ENCODE peak calls at places on chromosome 16, in four cellular contexts. One of them, this sample, is unnamed.

GRCh38 chr16:1171001-1171400 is 18.1 kb downstream of the CACNA1H start:
- DNase-seq in PC-9: no peak
- DNase-seq in mucosa of descending colon: no peak
- DNase-seq in AG04449: no peak
- DNase-seq in this sample: no peak

GRCh38 chr16:72923757-72924156 is 124.2 kb downstream of the ZFHX3 start:
- DNase-seq in PC-9: no peak
- DNase-seq in AG04449: no peak
- DNase-seq in mucosa of descending colon: no peak
- DNase-seq in this sample: peak

GRCh38 chr16:62190426-62190825 is 154.2 kb upstream of the CDH8 start:
- DNase-seq in mucosa of descending colon: no peak
- DNase-seq in PC-9: no peak
- DNase-seq in AG04449: no peak
- DNase-seq in this sample: peak

GRCh38 chr16:22677024-22677830 is 136.7 kb upstream of the HS3ST2 start:
- DNase-seq in AG04449: no peak
- DNase-seq in PC-9: no peak
- DNase-seq in mucosa of descending colon: no peak
- DNase-seq in this sample: no peak

GRCh38 chr16:30948087-30948955 is 547 bp upstream of the ORAI3 start:
- DNase-seq in AG04449: peak
- DNase-seq in mucosa of descending colon: peak
- DNase-seq in PC-9: peak
- DNase-seq in this sample: peak

GRCh38 chr16:4381072-4381934 is 9.7 kb downstream of the VASN start:
- DNase-seq in mucosa of descending colon: no peak
- DNase-seq in PC-9: no peak
- DNase-seq in AG04449: no peak
- DNase-seq in this sample: no peak

GRCh38 chr16:66189951-66190350 is 176.5 kb upstream of the CDH5 start:
- DNase-seq in PC-9: no peak
- DNase-seq in mucosa of descending colon: no peak
- DNase-seq in AG04449: peak
- DNase-seq in this sample: peak

GRCh38 chr16:10252155-10252554 is 69.9 kb upstream of the GRIN2A start:
- DNase-seq in PC-9: no peak
- DNase-seq in AG04449: no peak
- DNase-seq in mucosa of descending colon: no peak
- DNase-seq in this sample: no peak

GRCh38 chr16:89697616-89698331 is 3.7 kb downstream of the SPATA2L start:
- DNase-seq in AG04449: no peak
- DNase-seq in PC-9: no peak
- DNase-seq in mucosa of descending colon: peak
- DNase-seq in this sample: no peak

GRCh38 chr16:46686815-46687473 is 2.0 kb downstream of the VPS35 start:
- DNase-seq in PC-9: no peak
- DNase-seq in mucosa of descending colon: no peak
- DNase-seq in AG04449: no peak
- DNase-seq in this sample: no peak

GRCh38 chr16:14196011-14196410 is 124.9 kb downstream of the MRTFB start:
- DNase-seq in PC-9: no peak
- DNase-seq in AG04449: no peak
- DNase-seq in mucosa of descending colon: no peak
- DNase-seq in this sample: no peak

GRCh38 chr16:30984669-30985400 is at the start of gene HSD3B7:
- DNase-seq in mucosa of descending colon: peak
- DNase-seq in PC-9: peak
- DNase-seq in AG04449: no peak
- DNase-seq in this sample: peak

GRCh38 chr16:74480150-74481029 is 59.1 kb upstream of the CLEC18B start:
- DNase-seq in AG04449: no peak
- DNase-seq in mucosa of descending colon: peak
- DNase-seq in PC-9: peak
- DNase-seq in this sample: peak

GRCh38 chr16:77789085-77789611 is 784 bp downstream of the VAT1L start:
- DNase-seq in PC-9: no peak
- DNase-seq in mucosa of descending colon: no peak
- DNase-seq in AG04449: no peak
- DNase-seq in this sample: no peak

GRCh38 chr16:78183886-78184553 is 84.6 kb downstream of the WWOX start:
- DNase-seq in PC-9: no peak
- DNase-seq in AG04449: no peak
- DNase-seq in mucosa of descending colon: no peak
- DNase-seq in this sample: no peak

GRCh38 chr16:27838536-27839175 is 224.9 kb downstream of the GSG1L start:
- DNase-seq in mucosa of descending colon: no peak
- DNase-seq in AG04449: no peak
- DNase-seq in PC-9: peak
- DNase-seq in this sample: peak

GRCh38 chr16:83113317-83113716 is 486.5 kb downstream of the CDH13 start:
- DNase-seq in AG04449: no peak
- DNase-seq in PC-9: no peak
- DNase-seq in mucosa of descending colon: no peak
- DNase-seq in this sample: no peak

GRCh38 chr16:29675811-29676643 is 3.0 kb upstream of the QPRT start:
- DNase-seq in PC-9: no peak
- DNase-seq in AG04449: no peak
- DNase-seq in mucosa of descending colon: no peak
- DNase-seq in this sample: peak

GRCh38 chr16:54359086-54359485 is 72.5 kb upstream of the IRX3 start:
- DNase-seq in mucosa of descending colon: no peak
- DNase-seq in AG04449: no peak
- DNase-seq in PC-9: no peak
- DNase-seq in this sample: no peak

GRCh38 chr16:57592591-57593003 is 35.8 kb upstream of the ADGRG1 start:
- DNase-seq in AG04449: no peak
- DNase-seq in PC-9: no peak
- DNase-seq in mucosa of descending colon: peak
- DNase-seq in this sample: no peak

GRCh38 chr16:4847774-4848587 is 700 bp downstream of the UBN1 start:
- DNase-seq in PC-9: peak
- DNase-seq in mucosa of descending colon: peak
- DNase-seq in AG04449: no peak
- DNase-seq in this sample: peak

GRCh38 chr16:17396762-17397498 is 73.8 kb downstream of the XYLT1 start:
- DNase-seq in PC-9: no peak
- DNase-seq in mucosa of descending colon: no peak
- DNase-seq in AG04449: no peak
- DNase-seq in this sample: no peak

GRCh38 chr16:46830417-46830901 is 521 bp downstream of the C16orf87 start:
- DNase-seq in AG04449: no peak
- DNase-seq in mucosa of descending colon: peak
- DNase-seq in PC-9: peak
- DNase-seq in this sample: no peak

GRCh38 chr16:65457084-65457483 is 335.2 kb upstream of the CDH11 start:
- DNase-seq in PC-9: no peak
- DNase-seq in mucosa of descending colon: no peak
- DNase-seq in AG04449: no peak
- DNase-seq in this sample: no peak

GRCh38 chr16:23391381-23392222 is 61.4 kb downstream of the COG7 start:
- DNase-seq in PC-9: no peak
- DNase-seq in AG04449: no peak
- DNase-seq in mucosa of descending colon: no peak
- DNase-seq in this sample: no peak

GRCh38 chr16:75452464-75453190 is 11.9 kb downstream of the TMEM170A start:
- DNase-seq in PC-9: no peak
- DNase-seq in mucosa of descending colon: no peak
- DNase-seq in AG04449: no peak
- DNase-seq in this sample: no peak

GRCh38 chr16:684961-685696 is 995 bp upstream of the JMJD8 start:
- DNase-seq in PC-9: no peak
- DNase-seq in AG04449: no peak
- DNase-seq in mucosa of descending colon: peak
- DNase-seq in this sample: no peak

GRCh38 chr16:86962913-86963312 is 354.3 kb downstream of the C16orf95 start:
- DNase-seq in mucosa of descending colon: no peak
- DNase-seq in AG04449: no peak
- DNase-seq in PC-9: no peak
- DNase-seq in this sample: no peak

GRCh38 chr16:14608111-14608566 is 21.9 kb downstream of the PARN start:
- DNase-seq in PC-9: no peak
- DNase-seq in AG04449: no peak
- DNase-seq in mucosa of descending colon: no peak
- DNase-seq in this sample: no peak

GRCh38 chr16:78324649-78325274 is 225.3 kb downstream of the WWOX start:
- DNase-seq in AG04449: no peak
- DNase-seq in mucosa of descending colon: no peak
- DNase-seq in PC-9: no peak
- DNase-seq in this sample: no peak

GRCh38 chr16:3097266-3097665 is 1.8 kb downstream of the ZSCAN10 start:
- DNase-seq in AG04449: no peak
- DNase-seq in mucosa of descending colon: peak
- DNase-seq in PC-9: no peak
- DNase-seq in this sample: no peak

GRCh38 chr16:3098459-3099394 is at the start of gene ZSCAN10:
- DNase-seq in mucosa of descending colon: peak
- DNase-seq in AG04449: no peak
- DNase-seq in PC-9: no peak
- DNase-seq in this sample: no peak

GRCh38 chr16:3096362-3096761 is 2.7 kb downstream of the ZSCAN10 start:
- DNase-seq in AG04449: no peak
- DNase-seq in mucosa of descending colon: peak
- DNase-seq in PC-9: no peak
- DNase-seq in this sample: no peak

GRCh38 chr16:3094289-3095027 is 4.6 kb downstream of the ZSCAN10 start:
- DNase-seq in AG04449: no peak
- DNase-seq in PC-9: peak
- DNase-seq in mucosa of descending colon: peak
- DNase-seq in this sample: peak

DNA sequence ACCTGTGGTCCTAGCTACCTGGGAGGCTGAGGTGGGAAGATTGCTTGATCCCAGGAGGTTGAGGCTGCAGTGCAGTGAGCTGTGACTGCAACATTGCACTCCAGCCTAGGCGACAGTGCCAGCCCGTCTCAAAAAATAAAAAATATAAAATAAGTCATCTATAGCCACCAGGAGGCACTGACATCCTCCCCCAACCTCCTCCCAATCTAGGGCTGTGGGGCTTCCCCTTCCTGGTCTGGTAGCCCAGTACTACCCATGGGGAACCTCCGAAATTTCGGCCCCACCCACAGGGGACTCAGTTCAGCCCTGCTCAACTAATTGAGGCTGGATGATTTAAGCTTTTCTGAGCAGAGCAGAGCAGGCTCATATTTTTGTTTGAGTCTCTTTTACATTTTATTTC is 3.2 kb downstream of the ZSCAN10 start:
- DNase-seq in AG04449: no peak
- DNase-seq in mucosa of descending colon: peak
- DNase-seq in PC-9: no peak
- DNase-seq in this sample: no peak
- TF ChIP-seq CTCF in AG04449: no peak
- TF ChIP-seq CTCF in mucosa of descending colon: no peak
- TF ChIP-seq CTCF in PC-9: peak
- TF ChIP-seq CTCF in this sample: peak

GRCh38 chr16:71456801-71457200 is 5.2 kb downstream of the ZNF23 start:
- DNase-seq in AG04449: no peak
- DNase-seq in mucosa of descending colon: no peak
- DNase-seq in PC-9: no peak
- DNase-seq in this sample: no peak
- H3K4me3 ChIP-seq in AG04449: no peak
- H3K4me3 ChIP-seq in mucosa of descending colon: no peak
- H3K4me3 ChIP-seq in PC-9: no peak
- H3K4me3 ChIP-seq in this sample: no peak

GRCh38 chr16:24409045-24409444 is 130.3 kb upstream of the RBBP6 start:
- DNase-seq in AG04449: no peak
- DNase-seq in PC-9: no peak
- DNase-seq in mucosa of descending colon: no peak
- DNase-seq in this sample: no peak
- TF ChIP-seq CTCF in AG04449: no peak
- TF ChIP-seq CTCF in PC-9: peak
- TF ChIP-seq CTCF in mucosa of descending colon: no peak
- TF ChIP-seq CTCF in this sample: no peak

GRCh38 chr16:67199011-67199807 is at the start of gene ELMO3:
- DNase-seq in mucosa of descending colon: peak
- DNase-seq in AG04449: no peak
- DNase-seq in PC-9: peak
- DNase-seq in this sample: peak
- H3K4me3 ChIP-seq in mucosa of descending colon: peak
- H3K4me3 ChIP-seq in AG04449: no peak
- H3K4me3 ChIP-seq in PC-9: peak
- H3K4me3 ChIP-seq in this sample: peak

GRCh38 chr16:85238233-85238647 is 126.0 kb upstream of the CIBAR2 start:
- DNase-seq in AG04449: no peak
- DNase-seq in PC-9: no peak
- DNase-seq in mucosa of descending colon: peak
- DNase-seq in this sample: no peak
- TF ChIP-seq CTCF in AG04449: peak
- TF ChIP-seq CTCF in PC-9: no peak
- TF ChIP-seq CTCF in mucosa of descending colon: no peak
- TF ChIP-seq CTCF in this sample: no peak

GRCh38 chr16:50467559-50467942 is 80.6 kb upstream of the NKD1 start:
- DNase-seq in PC-9: no peak
- DNase-seq in mucosa of descending colon: no peak
- DNase-seq in AG04449: no peak
- DNase-seq in this sample: no peak
- H3K4me3 ChIP-seq in PC-9: peak
- H3K4me3 ChIP-seq in mucosa of descending colon: no peak
- H3K4me3 ChIP-seq in AG04449: no peak
- H3K4me3 ChIP-seq in this sample: no peak

GRCh38 chr16:2969545-2970521 is 685 bp downstream of the PAQR4 start:
- DNase-seq in mucosa of descending colon: peak
- DNase-seq in PC-9: peak
- DNase-seq in AG04449: no peak
- DNase-seq in this sample: peak
- TF ChIP-seq CTCF in mucosa of descending colon: peak
- TF ChIP-seq CTCF in PC-9: peak
- TF ChIP-seq CTCF in AG04449: peak
- TF ChIP-seq CTCF in this sample: peak

This sample was measured in bronchial epithelial cell.